ENCODE peak calls at places on chromosome 1, in five cellular contexts. One of them, this sample, is unnamed. For H3K4me1, the result is how much of the 10 kb centered on the place peaks cover.

GRCh38 chr1:202129453-202130274 is 6.9 kb downstream of the GPR37L1 start:
- DNase-seq in tibial artery: no peak
- DNase-seq in fibroblast of lung: no peak
- DNase-seq in heart right ventricle: no peak
- DNase-seq in right cardiac atrium: peak
- DNase-seq in this sample: no peak

GRCh38 chr1:219265026-219265515 is 91.4 kb downstream of the LYPLAL1 start:
- DNase-seq in tibial artery: no peak
- DNase-seq in fibroblast of lung: peak
- DNase-seq in heart right ventricle: no peak
- DNase-seq in right cardiac atrium: no peak
- DNase-seq in this sample: no peak

GRCh38 chr1:232923739-232924386 is 26.5 kb upstream of the NTPCR start:
- DNase-seq in tibial artery: no peak
- DNase-seq in fibroblast of lung: peak
- DNase-seq in heart right ventricle: no peak
- DNase-seq in right cardiac atrium: no peak
- DNase-seq in this sample: no peak

GRCh38 chr1:202023033-202023433 is 12.6 kb downstream of the ELF3 start:
- DNase-seq in tibial artery: no peak
- DNase-seq in fibroblast of lung: no peak
- DNase-seq in heart right ventricle: no peak
- DNase-seq in right cardiac atrium: no peak
- DNase-seq in this sample: peak

GRCh38 chr1:234047113-234047512 is 142.6 kb downstream of the SLC35F3 start:
- DNase-seq in tibial artery: no peak
- DNase-seq in fibroblast of lung: peak
- DNase-seq in heart right ventricle: no peak
- DNase-seq in right cardiac atrium: no peak
- DNase-seq in this sample: no peak

GRCh38 chr1:85849660-85850059 is 141.4 kb upstream of the ZNHIT6 start:
- DNase-seq in tibial artery: no peak
- DNase-seq in fibroblast of lung: no peak
- DNase-seq in heart right ventricle: no peak
- DNase-seq in right cardiac atrium: no peak
- DNase-seq in this sample: no peak

GRCh38 chr1:235022341-235023196 is 106.1 kb downstream of the TOMM20 start:
- DNase-seq in tibial artery: no peak
- DNase-seq in fibroblast of lung: peak
- DNase-seq in heart right ventricle: no peak
- DNase-seq in right cardiac atrium: no peak
- DNase-seq in this sample: no peak

GRCh38 chr1:247304046-247304445 is 27.6 kb downstream of the ZNF496 start:
- DNase-seq in tibial artery: no peak
- DNase-seq in fibroblast of lung: no peak
- DNase-seq in heart right ventricle: no peak
- DNase-seq in right cardiac atrium: no peak
- DNase-seq in this sample: no peak

GRCh38 chr1:151485685-151486255 is 25.4 kb upstream of the CGN start:
- DNase-seq in tibial artery: no peak
- DNase-seq in fibroblast of lung: no peak
- DNase-seq in heart right ventricle: no peak
- DNase-seq in right cardiac atrium: no peak
- DNase-seq in this sample: no peak

GRCh38 chr1:98870959-98871903 is 133.4 kb downstream of the PLPPR5 start:
- DNase-seq in tibial artery: no peak
- DNase-seq in fibroblast of lung: peak
- DNase-seq in heart right ventricle: no peak
- DNase-seq in right cardiac atrium: no peak
- DNase-seq in this sample: no peak

GRCh38 chr1:19643113-19643512 is 998 bp upstream of the NBL1 start:
- DNase-seq in tibial artery: no peak
- DNase-seq in fibroblast of lung: peak
- DNase-seq in heart right ventricle: no peak
- DNase-seq in right cardiac atrium: no peak
- DNase-seq in this sample: peak

GRCh38 chr1:37153701-37154100 is 119.4 kb upstream of the GRIK3 start:
- DNase-seq in tibial artery: no peak
- DNase-seq in fibroblast of lung: no peak
- DNase-seq in heart right ventricle: no peak
- DNase-seq in right cardiac atrium: no peak
- DNase-seq in this sample: no peak

GRCh38 chr1:51120629-51121028 is 18.6 kb downstream of the C1orf185 start:
- DNase-seq in tibial artery: no peak
- DNase-seq in fibroblast of lung: no peak
- DNase-seq in heart right ventricle: no peak
- DNase-seq in right cardiac atrium: no peak
- DNase-seq in this sample: no peak

GRCh38 chr1:21318057-21318713 is 27.9 kb upstream of the ECE1 start:
- DNase-seq in tibial artery: no peak
- DNase-seq in fibroblast of lung: no peak
- DNase-seq in heart right ventricle: no peak
- DNase-seq in right cardiac atrium: peak
- DNase-seq in this sample: no peak
- H3K27ac ChIP-seq in tibial artery: peak
- H3K27ac ChIP-seq in fibroblast of lung: peak
- H3K27ac ChIP-seq in heart right ventricle: peak
- H3K27ac ChIP-seq in right cardiac atrium: peak
- H3K27ac ChIP-seq in this sample: peak

DNA sequence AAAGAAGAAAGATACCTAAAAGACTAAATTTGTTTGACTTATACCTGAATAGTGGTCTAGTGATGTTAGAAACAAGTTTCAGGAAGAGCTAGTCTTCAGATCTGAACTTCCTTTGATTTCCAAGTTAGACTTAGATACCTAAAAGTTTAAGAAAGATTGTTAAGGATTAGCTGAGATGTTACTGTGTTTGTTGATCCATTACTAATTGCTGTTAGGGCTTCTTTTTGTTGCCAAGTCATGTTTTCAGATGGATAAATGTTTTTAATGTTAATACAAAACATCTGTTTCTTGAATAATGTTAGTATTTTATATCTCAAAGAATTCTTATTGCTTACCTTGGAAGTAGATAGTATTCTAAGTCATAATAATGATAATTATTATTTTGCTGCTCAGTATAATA is 11.6 kb downstream of the GNAI3 start:
- DNase-seq in tibial artery: no peak
- DNase-seq in fibroblast of lung: no peak
- DNase-seq in heart right ventricle: no peak
- DNase-seq in right cardiac atrium: no peak
- DNase-seq in this sample: no peak
- H3K4me1 ChIP-seq in tibial artery: half or more
- H3K4me1 ChIP-seq in fibroblast of lung: under half
- H3K4me1 ChIP-seq in heart right ventricle: half or more
- H3K4me1 ChIP-seq in right cardiac atrium: under half
- H3K4me1 ChIP-seq in this sample: under half

DNA sequence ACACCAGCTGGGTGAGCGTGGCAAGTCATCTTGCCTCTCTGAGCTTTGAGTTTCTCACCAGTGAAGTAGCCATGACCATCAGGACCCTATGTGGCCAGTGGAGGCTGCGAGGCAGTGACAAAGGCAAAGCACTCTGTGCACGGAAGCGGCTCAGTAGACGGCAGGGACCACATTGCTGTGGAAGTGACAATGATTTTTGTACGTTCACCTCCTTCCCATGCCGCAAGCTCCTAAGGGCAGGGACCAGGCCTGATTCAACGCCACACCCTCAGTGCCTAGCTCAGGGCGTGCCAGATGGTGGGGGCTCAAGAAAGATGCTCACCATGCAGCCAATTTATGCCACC is 210.5 kb downstream of the MATN1 start:
- DNase-seq in tibial artery: no peak
- DNase-seq in fibroblast of lung: no peak
- DNase-seq in heart right ventricle: no peak
- DNase-seq in right cardiac atrium: no peak
- DNase-seq in this sample: no peak
- H3K27ac ChIP-seq in tibial artery: no peak
- H3K27ac ChIP-seq in fibroblast of lung: no peak
- H3K27ac ChIP-seq in heart right ventricle: no peak
- H3K27ac ChIP-seq in right cardiac atrium: no peak
- H3K27ac ChIP-seq in this sample: no peak

GRCh38 chr1:61289232-61289967 is 207.0 kb downstream of the NFIA start:
- DNase-seq in tibial artery: no peak
- DNase-seq in fibroblast of lung: no peak
- DNase-seq in heart right ventricle: no peak
- DNase-seq in right cardiac atrium: no peak
- DNase-seq in this sample: no peak
- H3K4me1 ChIP-seq in tibial artery: half or more
- H3K4me1 ChIP-seq in fibroblast of lung: under half
- H3K4me1 ChIP-seq in heart right ventricle: half or more
- H3K4me1 ChIP-seq in right cardiac atrium: under half
- H3K4me1 ChIP-seq in this sample: under half

GRCh38 chr1:11764519-11764918 is 2.5 kb downstream of the C1orf167 start:
- DNase-seq in tibial artery: no peak
- DNase-seq in fibroblast of lung: no peak
- DNase-seq in heart right ventricle: no peak
- DNase-seq in right cardiac atrium: peak
- DNase-seq in this sample: no peak
- H3K27ac ChIP-seq in tibial artery: no peak
- H3K27ac ChIP-seq in fibroblast of lung: no peak
- H3K27ac ChIP-seq in heart right ventricle: no peak
- H3K27ac ChIP-seq in right cardiac atrium: no peak
- H3K27ac ChIP-seq in this sample: no peak

DNA sequence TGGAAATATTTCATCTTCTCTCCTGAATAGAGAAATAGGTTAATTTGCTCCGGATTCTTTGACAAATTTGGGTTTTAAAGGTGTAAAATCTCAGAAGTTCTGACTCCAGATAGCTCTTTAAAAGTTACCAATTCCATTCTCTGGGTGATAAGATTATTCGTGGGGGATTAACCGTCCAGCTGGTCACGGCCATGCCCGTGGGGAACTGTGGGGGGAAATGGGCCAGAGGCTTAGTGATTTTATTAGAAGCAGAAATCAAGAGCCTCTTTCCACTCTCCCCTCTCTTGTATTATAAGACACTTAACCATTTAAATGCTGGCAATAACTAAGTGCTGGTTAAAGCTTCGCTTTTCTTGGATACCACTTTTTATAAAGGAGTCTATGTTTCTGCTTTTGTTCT is 376.4 kb upstream of the KAZN start:
- DNase-seq in tibial artery: no peak
- DNase-seq in fibroblast of lung: no peak
- DNase-seq in heart right ventricle: no peak
- DNase-seq in right cardiac atrium: no peak
- DNase-seq in this sample: no peak
- H3K4me1 ChIP-seq in tibial artery: under half
- H3K4me1 ChIP-seq in fibroblast of lung: under half
- H3K4me1 ChIP-seq in heart right ventricle: under half
- H3K4me1 ChIP-seq in right cardiac atrium: under half
- H3K4me1 ChIP-seq in this sample: under half

GRCh38 chr1:40740992-40741736 is 42.4 kb upstream of the KCNQ4 start:
- DNase-seq in tibial artery: no peak
- DNase-seq in fibroblast of lung: no peak
- DNase-seq in heart right ventricle: no peak
- DNase-seq in right cardiac atrium: no peak
- DNase-seq in this sample: no peak

GRCh38 chr1:40742363-40743061 is 41.1 kb upstream of the KCNQ4 start:
- DNase-seq in tibial artery: no peak
- DNase-seq in fibroblast of lung: no peak
- DNase-seq in heart right ventricle: no peak
- DNase-seq in right cardiac atrium: no peak
- DNase-seq in this sample: no peak

GRCh38 chr1:40738831-40739230 is 44.8 kb upstream of the KCNQ4 start:
- DNase-seq in tibial artery: no peak
- DNase-seq in fibroblast of lung: no peak
- DNase-seq in heart right ventricle: no peak
- DNase-seq in right cardiac atrium: no peak
- DNase-seq in this sample: no peak

GRCh38 chr1:40739455-40740008 is 44.1 kb upstream of the KCNQ4 start:
- DNase-seq in tibial artery: no peak
- DNase-seq in fibroblast of lung: no peak
- DNase-seq in heart right ventricle: no peak
- DNase-seq in right cardiac atrium: no peak
- DNase-seq in this sample: no peak

DNA sequence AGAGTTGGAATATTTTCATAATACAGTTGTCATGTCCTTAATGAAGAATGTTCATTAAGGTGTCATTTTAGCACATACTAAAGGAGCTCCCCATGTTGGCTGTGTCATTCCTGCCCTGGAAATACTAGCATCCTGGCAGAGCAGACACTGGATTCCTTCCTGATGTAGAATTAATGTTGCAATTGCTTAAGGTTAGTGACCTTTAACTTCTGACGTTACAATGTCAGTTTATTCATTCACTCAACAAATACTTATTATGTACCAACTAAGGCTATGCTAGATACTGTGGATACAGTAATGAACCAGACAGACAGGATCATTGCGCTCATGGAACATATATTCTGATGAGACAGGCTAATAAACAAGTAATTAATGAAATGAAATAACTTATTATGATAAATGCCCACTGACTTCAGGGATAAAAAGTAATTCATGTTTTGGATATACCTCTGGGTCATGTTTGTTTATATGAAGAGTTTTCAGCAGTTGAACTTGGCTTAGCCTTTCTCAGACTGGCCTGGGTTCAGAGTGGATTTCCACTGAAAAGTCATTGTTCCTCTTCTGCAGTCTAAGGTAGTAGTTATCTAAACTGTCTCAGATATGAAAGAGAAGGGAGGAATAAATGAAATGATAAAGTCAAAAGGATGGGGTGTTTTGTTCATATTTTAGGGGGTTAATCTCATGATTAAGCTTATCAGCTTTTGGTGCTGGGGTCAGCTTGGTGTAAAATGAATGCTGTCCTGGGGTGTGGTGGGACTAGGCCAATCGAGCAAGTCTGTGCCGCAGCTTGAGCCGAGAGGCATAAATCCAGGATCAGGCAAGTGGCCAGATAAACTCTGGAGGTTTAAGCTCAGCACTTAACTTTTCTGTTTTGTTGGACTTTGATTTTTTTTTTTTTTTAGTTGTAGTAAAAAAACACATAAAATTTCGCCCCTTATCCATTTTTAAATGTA is 43.3 kb upstream of the KCNQ4 start:
- DNase-seq in tibial artery: no peak
- DNase-seq in fibroblast of lung: no peak
- DNase-seq in heart right ventricle: no peak
- DNase-seq in right cardiac atrium: no peak
- DNase-seq in this sample: no peak
- H3K27ac ChIP-seq in tibial artery: peak
- H3K27ac ChIP-seq in fibroblast of lung: peak
- H3K27ac ChIP-seq in heart right ventricle: no peak
- H3K27ac ChIP-seq in right cardiac atrium: peak
- H3K27ac ChIP-seq in this sample: no peak

This sample was measured in upper lobe of right lung.